ENCODE peak calls at places on chromosomes 11 and 22, in nine cellular contexts. R is astrocyte of the spinal cord, G is astrocyte, J is MM.1S, O is epithelial cell of proximal tubule, T is BJ, Z is heart left ventricle, V is adrenal gland, H is AG04449. I is an unnamed sample.
A peak's percentile ranks its signal among the peaks of the same experiment; 100 is the strongest.

GRCh38 chr11:2447951-2448650 is 3.3 kb downstream of the KCNQ1 start:
- DNase-seq in Z (no peak), H (no peak), V (peak; percentile 16), G (no peak), J (no peak), O (no peak), T (no peak), R (no peak), I (no peak)

GRCh38 chr11:129323896-129324522 is 51.6 kb upstream of the BARX2 start:
- DNase-seq in G (no peak), J (no peak), H (no peak), Z (peak; percentile 63), R (peak; percentile 22), V (peak; percentile 47), T (no peak), O (no peak), I (no peak)

GRCh38 chr11:14972581-14973490 is 685 bp upstream of the CALCA start:
- DNase-seq in V (no peak), Z (no peak), J (no peak), G (no peak), T (no peak), H (no peak), O (no peak), R (no peak), I (no peak)

GRCh38 chr11:69864589-69864929 is 45.3 kb upstream of the FGF3 start:
- DNase-seq in H (no peak), J (no peak), G (no peak), T (no peak), R (no peak), O (no peak), V (no peak), Z (no peak), I (no peak)

GRCh38 chr11:1042626-1043562 is 6.4 kb upstream of the MUC6 start:
- DNase-seq in Z (peak; percentile 29), H (no peak), G (no peak), J (no peak), R (no peak), T (no peak), O (no peak), V (no peak), I (no peak)

GRCh38 chr22:24436553-24436952 is 9.2 kb downstream of the ADORA2A start:
- DNase-seq in Z (peak; percentile 19), G (no peak), H (no peak), O (no peak), T (no peak), V (no peak), J (no peak), R (no peak), I (no peak)

GRCh38 chr11:96263361-96263763 is 79.6 kb downstream of the MAML2 start:
- DNase-seq in H (no peak), T (peak; percentile 82), V (no peak), G (peak; percentile 78), R (peak; percentile 57), J (no peak), O (peak; percentile 89), Z (no peak), I (no peak)

GRCh38 chr22:35838849-35839646 is 121.4 kb downstream of the APOL5 start:
- DNase-seq in Z (peak; percentile 36), H (peak; percentile 33), O (no peak), R (peak; percentile 79), J (no peak), G (peak; percentile 53), T (no peak), V (peak; percentile 52), I (no peak)

GRCh38 chr11:59822989-59823566 is 12.5 kb upstream of the MRPL16 start:
- DNase-seq in R (peak; percentile 34), Z (no peak), V (peak; percentile 30), O (no peak), T (no peak), J (peak; percentile 80), H (no peak), G (peak; percentile 33), I (peak; percentile 16)

GRCh38 chr22:27866136-27867091 is 52.6 kb downstream of the PITPNB start:
- DNase-seq in R (peak; percentile 89), T (peak; percentile 85), H (peak; percentile 93), G (peak; percentile 93), O (no peak), V (peak; percentile 73), J (no peak), Z (peak; percentile 52), I (peak; percentile 19)

DNA sequence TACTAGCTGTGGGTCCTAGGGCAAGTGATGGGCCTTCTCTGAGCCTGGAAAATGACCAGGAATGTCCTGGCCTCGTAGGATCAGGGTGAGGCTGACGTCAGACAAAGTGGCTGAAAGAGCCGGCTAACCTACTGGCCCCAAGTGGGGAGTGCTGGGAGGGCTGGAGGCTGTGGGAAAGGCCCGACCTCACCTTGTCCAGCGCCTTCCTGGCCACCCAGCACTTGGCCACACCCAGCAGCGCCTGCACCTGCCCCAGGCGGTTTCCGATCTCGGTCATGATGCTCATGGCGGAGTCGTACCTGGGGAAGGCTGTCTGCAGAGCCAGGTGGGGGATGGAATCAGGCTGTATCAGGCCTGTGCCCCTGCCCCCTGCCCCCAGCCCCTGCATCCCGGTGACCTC is 7.5 kb downstream of the RAPSN start:
- DNase-seq in O (no peak), Z (no peak), R (no peak), H (no peak), V (no peak), G (no peak), T (no peak), J (no peak), I (no peak)
- H3K4me3 ChIP-seq in O (no peak overlapping the region), Z (no peak overlapping the region), R (no peak overlapping the region), H (no peak overlapping the region), V (no peak overlapping the region), G (no peak overlapping the region), T (no peak overlapping the region), J (no peak overlapping the region), I (no peak overlapping the region)

GRCh38 chr11:109422755-109423113 is 744 bp downstream of the C11orf87 start:
- DNase-seq in G (peak; percentile 36), H (no peak), R (peak; percentile 51), V (no peak), Z (no peak), T (no peak), O (no peak), J (no peak), I (no peak)
- H3K4me3 ChIP-seq in G (peak overlapping the region; percentile 67), H (peak overlapping the region; percentile 63), R (peak overlapping the region; percentile 41), V (no peak overlapping the region), Z (no peak overlapping the region), T (peak overlapping the region; percentile 15), O (peak overlapping the region; percentile 23), J (no peak overlapping the region), I (peak overlapping the region; percentile 5)

GRCh38 chr11:117468888-117469287 is 141.2 kb downstream of the CEP164 start:
- DNase-seq in Z (no peak), R (no peak), G (no peak), J (no peak), H (no peak), V (no peak), O (no peak), T (no peak), I (no peak)

GRCh38 chr11:117466966-117467365 is 139.3 kb downstream of the CEP164 start:
- DNase-seq in H (no peak), V (no peak), G (no peak), R (no peak), J (no peak), T (no peak), Z (no peak), O (no peak), I (no peak)

GRCh38 chr11:117473692-117474091 is 146.0 kb downstream of the CEP164 start:
- DNase-seq in T (no peak), H (no peak), O (no peak), J (no peak), G (no peak), R (no peak), V (no peak), Z (no peak), I (no peak)

GRCh38 chr11:117470576-117470975 is 142.9 kb downstream of the CEP164 start:
- DNase-seq in R (no peak), O (no peak), Z (no peak), J (no peak), V (no peak), H (no peak), T (no peak), G (no peak), I (no peak)

GRCh38 chr11:117471776-117472175 is 144.1 kb downstream of the CEP164 start:
- DNase-seq in V (no peak), J (no peak), R (no peak), G (no peak), O (no peak), Z (no peak), H (no peak), T (no peak), I (no peak)
- H3K4me3 ChIP-seq in V (no peak overlapping the region), J (no peak overlapping the region), R (no peak overlapping the region), G (no peak overlapping the region), O (no peak overlapping the region), Z (no peak overlapping the region), H (no peak overlapping the region), T (no peak overlapping the region), I (no peak overlapping the region)

GRCh38 chr11:111735262-111736116 is 30.7 kb downstream of the PPP2R1B start:
- DNase-seq in G (peak; percentile 98), T (peak; percentile 94), O (peak; percentile 99), H (peak; percentile 93), J (no peak), Z (peak; percentile 84), R (peak; percentile 99), V (peak; percentile 90), I (peak; percentile 97)
- H3K4me3 ChIP-seq in G (peak overlapping the region; percentile 45), T (peak overlapping the region; percentile 14), O (peak overlapping the region; percentile 58), H (peak overlapping the region; percentile 46), J (no peak overlapping the region), Z (peak overlapping the region; percentile 29), R (peak overlapping the region; percentile 2), V (peak overlapping the region; percentile 6), I (peak overlapping the region; percentile 30)